ENCODE peak calls at places on chromosomes 12 and 14, in six cellular contexts. Q, E, G, P, J and W are unnamed samples.

GRCh38 chr14:33210304-33210703 is 271.6 kb downstream of the NPAS3 start:
- DNase-seq in J (no peak), P (no peak), E (no peak), G (no peak), Q (no peak), W (no peak)

GRCh38 chr14:32435411-32435810 is 106.3 kb downstream of the AKAP6 start:
- DNase-seq in Q (no peak), J (no peak), P (no peak), E (no peak), G (no peak), W (no peak)

GRCh38 chr12:3168775-3169221 is 91.6 kb downstream of the TSPAN9 start:
- DNase-seq in E (no peak), Q (peak), J (peak), P (no peak), G (no peak), W (peak)

GRCh38 chr12:93722757-93723567 is 45.8 kb downstream of the CRADD start:
- DNase-seq in Q (no peak), P (peak), G (no peak), J (no peak), E (no peak), W (no peak)

GRCh38 chr14:68306265-68306933 is 486.5 kb downstream of the ZFP36L1 start:
- DNase-seq in E (no peak), Q (no peak), P (no peak), G (no peak), J (no peak), W (no peak)

GRCh38 chr14:31441273-31442110 is 15.8 kb downstream of the DTD2 start:
- DNase-seq in G (no peak), Q (no peak), P (no peak), E (no peak), J (no peak), W (no peak)

GRCh38 chr12:109130755-109131521 is 14.6 kb downstream of the ACACB start:
- DNase-seq in G (no peak), E (peak), Q (no peak), J (peak), P (peak), W (no peak)

GRCh38 chr12:68785823-68786222 is 22.2 kb upstream of the MDM2 start:
- DNase-seq in P (no peak), E (no peak), Q (no peak), J (no peak), G (no peak), W (no peak)

GRCh38 chr12:106113042-106113441 is 25.7 kb downstream of the NUAK1 start:
- DNase-seq in J (peak), E (no peak), G (no peak), Q (no peak), P (no peak), W (no peak)

GRCh38 chr14:31949709-31950108 is 127.4 kb upstream of the ARHGAP5 start:
- DNase-seq in Q (no peak), E (no peak), P (no peak), J (no peak), G (no peak), W (no peak)

GRCh38 chr12:57237952-57238853 is 8.7 kb downstream of the SHMT2 start:
- DNase-seq in G (no peak), P (no peak), Q (no peak), E (peak), J (no peak), W (no peak)

GRCh38 chr12:28974890-28975289 is 174.2 kb upstream of the FAR2 start:
- DNase-seq in G (no peak), Q (no peak), P (no peak), E (no peak), J (no peak), W (no peak)

GRCh38 chr12:7114008-7114407 is 5.0 kb upstream of the C1RL start:
- DNase-seq in P (no peak), J (no peak), G (no peak), E (peak), Q (no peak), W (no peak)

GRCh38 chr12:130196827-130197226 is 34.6 kb downstream of the FZD10 start:
- DNase-seq in G (no peak), J (no peak), P (peak), Q (no peak), E (no peak), W (no peak)

GRCh38 chr12:30219047-30219446 is 435.3 kb upstream of the TMTC1 start:
- DNase-seq in E (no peak), J (no peak), G (no peak), P (no peak), Q (no peak), W (no peak)

GRCh38 chr12:71691504-71692129 is 5.7 kb downstream of the TMEM19 start:
- DNase-seq in J (no peak), Q (no peak), P (peak), E (no peak), G (no peak), W (no peak)

GRCh38 chr12:89225808-89226368 is 126.4 kb downstream of the DUSP6 start:
- DNase-seq in G (no peak), P (peak), E (no peak), J (peak), Q (peak), W (peak)

GRCh38 chr12:73677520-73678291 is 859.9 kb upstream of the ATXN7L3B start:
- DNase-seq in E (no peak), J (no peak), Q (no peak), G (no peak), P (no peak), W (no peak)

GRCh38 chr12:49375406-49375805 is 8.1 kb downstream of the SPATS2 start:
- DNase-seq in P (no peak), G (no peak), E (no peak), J (no peak), Q (no peak), W (no peak)

GRCh38 chr14:94114589-94115067 is 4.1 kb downstream of the IFI27 start:
- DNase-seq in J (no peak), P (peak), E (peak), G (no peak), Q (no peak), W (no peak)

GRCh38 chr12:86727151-86727550 is 471.0 kb upstream of the MGAT4C start:
- DNase-seq in G (no peak), E (no peak), P (no peak), J (no peak), Q (no peak), W (no peak)

GRCh38 chr14:88835661-88836060 is 11.2 kb downstream of the TTC8 start:
- DNase-seq in Q (no peak), E (no peak), G (no peak), J (no peak), P (no peak), W (no peak)

DNA sequence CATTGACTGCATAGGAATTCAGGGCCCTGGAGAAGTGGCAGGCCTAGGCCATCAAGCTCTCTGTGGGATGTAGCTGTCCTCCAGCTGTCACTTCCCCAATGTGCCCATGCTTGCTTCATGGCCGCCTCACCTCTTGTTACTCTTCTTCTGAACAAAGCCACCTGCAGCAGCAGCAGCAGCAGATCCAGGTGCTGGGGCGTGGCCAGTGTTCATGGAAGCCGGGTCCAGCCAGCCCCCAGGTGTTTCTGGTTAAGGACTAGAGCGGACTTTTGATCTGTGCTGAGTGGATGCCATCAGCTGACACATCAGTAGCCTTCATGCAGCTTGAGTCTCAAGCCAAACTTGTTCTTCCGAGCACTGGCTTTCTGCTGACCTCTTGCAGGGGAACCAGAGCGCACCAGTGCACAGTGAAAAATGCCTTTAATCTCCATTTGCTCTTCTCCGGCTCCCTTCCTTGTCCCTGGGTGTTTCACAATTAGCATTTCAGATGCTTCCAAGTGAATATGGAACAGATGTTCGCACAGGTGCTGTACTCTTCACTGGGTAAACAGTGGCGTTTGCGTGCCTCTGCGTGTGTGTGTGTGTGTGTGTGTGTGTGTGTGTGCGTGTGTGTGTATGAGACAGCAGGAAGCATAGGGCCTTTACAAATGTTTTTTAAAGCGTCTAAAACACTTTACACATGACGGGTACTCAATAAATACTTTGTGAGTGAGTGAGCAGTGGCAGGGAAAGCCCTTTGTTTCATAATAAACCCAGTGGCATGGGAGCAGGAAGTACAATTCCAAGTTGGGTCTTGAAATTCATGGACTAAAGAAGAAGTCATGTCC is 20.1 kb downstream of the TPCN1 start:
- DNase-seq in J (no peak), P (peak), G (no peak), E (no peak), Q (peak), W (peak)
- H3K27ac ChIP-seq in J (no peak), P (peak), G (no peak), E (no peak), Q (peak), W (peak)

GRCh38 chr14:100192250-100192671 is 32.8 kb upstream of the DEGS2 start:
- DNase-seq in G (no peak), Q (no peak), J (no peak), E (peak), P (no peak), W (no peak)

GRCh38 chr14:100190126-100190525 is 30.7 kb upstream of the DEGS2 start:
- DNase-seq in E (no peak), G (no peak), J (no peak), P (no peak), Q (no peak), W (no peak)

GRCh38 chr14:100192672-100193416 is 33.4 kb upstream of the DEGS2 start:
- DNase-seq in Q (peak), P (peak), J (peak), G (peak), E (peak), W (peak)

GRCh38 chr14:100193417-100194357 is 34.2 kb upstream of the DEGS2 start:
- DNase-seq in G (no peak), E (no peak), Q (peak), J (no peak), P (no peak), W (no peak)

DNA sequence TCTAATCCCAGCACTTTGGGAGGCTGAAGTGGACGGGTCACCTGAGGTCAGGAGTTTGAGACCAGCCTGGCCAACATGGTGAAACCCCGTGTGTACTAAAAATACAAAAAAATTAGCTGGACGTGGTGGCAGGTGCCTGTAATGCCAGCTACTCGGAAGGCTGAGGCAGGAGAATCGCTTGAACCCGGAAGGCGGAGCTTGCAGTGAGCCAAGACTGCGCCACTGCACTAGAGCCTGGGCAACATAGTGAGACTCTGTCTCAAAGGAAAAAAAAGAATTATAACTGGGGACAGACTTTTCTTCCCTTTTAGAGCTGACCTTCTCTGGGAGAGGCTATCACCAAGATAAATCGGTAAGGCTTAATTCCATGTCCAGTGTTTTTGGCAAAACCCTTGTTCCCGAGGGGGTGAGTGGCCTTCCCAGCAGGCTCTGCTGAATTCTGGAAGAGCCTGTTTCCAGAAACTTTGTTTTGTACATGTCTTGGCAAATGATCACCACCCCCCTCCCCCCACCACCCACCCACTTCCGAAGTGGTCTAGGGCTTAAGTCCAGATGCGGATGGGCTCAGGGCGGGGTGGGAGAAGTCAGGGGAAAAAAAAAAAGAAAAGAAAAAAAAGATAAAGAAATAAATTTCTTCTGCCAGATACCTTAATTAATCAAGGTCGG is 32.3 kb upstream of the DEGS2 start:
- DNase-seq in P (no peak), G (no peak), Q (no peak), E (no peak), J (no peak), W (no peak)
- H3K4me3 ChIP-seq in P (no peak), G (no peak), Q (no peak), E (no peak), J (peak), W (peak)

GRCh38 chr12:21776242-21776641 is 1.7 kb upstream of the KCNJ8 start:
- DNase-seq in E (no peak), G (no peak), J (no peak), Q (no peak), P (no peak), W (no peak)

GRCh38 chr12:21774358-21775129 is at the start of gene KCNJ8:
- DNase-seq in P (peak), Q (peak), G (no peak), E (peak), J (no peak), W (peak)

GRCh38 chr12:21773263-21773741 is 1.2 kb downstream of the KCNJ8 start:
- DNase-seq in G (no peak), E (peak), P (no peak), J (peak), Q (no peak), W (peak)

GRCh38 chr12:21773799-21774198 is 707 bp downstream of the KCNJ8 start:
- DNase-seq in P (no peak), Q (no peak), G (no peak), E (no peak), J (no peak), W (no peak)

DNA sequence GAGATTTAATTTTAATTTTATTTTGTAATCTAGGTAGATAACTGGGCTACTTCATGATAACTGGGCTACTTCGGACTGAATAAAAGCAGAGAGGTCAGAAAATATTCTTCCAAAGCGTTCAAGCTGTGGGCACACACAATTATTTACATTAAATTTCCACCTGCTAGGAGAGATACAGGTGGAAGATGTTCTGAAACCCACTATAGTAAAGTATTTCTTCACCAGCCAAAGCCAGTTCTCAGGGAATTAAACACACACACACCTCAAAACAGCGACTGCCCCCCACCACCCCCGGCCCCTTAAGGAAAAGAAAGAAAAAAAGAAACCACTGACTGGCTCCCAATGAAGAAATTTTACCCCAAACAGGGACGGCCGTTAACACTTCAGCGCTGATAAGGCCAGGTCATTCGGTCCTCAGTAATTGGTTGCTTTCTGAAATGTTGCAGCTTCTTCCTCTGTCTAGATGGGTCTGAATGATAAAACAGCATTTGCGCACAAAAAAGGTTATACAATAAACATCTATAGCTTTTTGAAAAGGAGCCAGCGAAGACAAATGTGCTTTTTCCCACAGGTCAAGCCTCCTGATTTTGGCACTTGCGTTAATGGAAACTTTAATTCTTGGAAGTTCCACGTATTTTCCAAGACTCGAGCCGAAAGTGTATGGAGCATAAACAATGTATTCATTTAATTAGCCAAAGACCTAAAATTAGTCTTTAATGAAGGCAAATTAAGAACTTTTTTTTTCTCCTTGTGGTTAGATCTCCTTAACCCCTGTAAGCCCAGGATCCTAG is 819 bp upstream of the KCNJ8 start:
- DNase-seq in Q (no peak), G (no peak), P (no peak), E (no peak), J (no peak), W (no peak)
- TF ChIP-seq POLR2AphosphoS5 in Q (no peak), G (no peak), P (no peak), E (peak), J (no peak), W (no peak)

GRCh38 chr14:54325766-54326165 is 71.0 kb upstream of the CDKN3 start:
- DNase-seq in E (no peak), Q (no peak), J (no peak), P (no peak), G (no peak), W (no peak)

GRCh38 chr14:54317396-54317795 is 79.4 kb upstream of the CDKN3 start:
- DNase-seq in E (no peak), G (no peak), J (no peak), Q (no peak), P (no peak), W (no peak)

GRCh38 chr14:54322241-54322640 is 74.6 kb upstream of the CDKN3 start:
- DNase-seq in E (no peak), P (no peak), J (no peak), Q (no peak), G (no peak), W (no peak)

DNA sequence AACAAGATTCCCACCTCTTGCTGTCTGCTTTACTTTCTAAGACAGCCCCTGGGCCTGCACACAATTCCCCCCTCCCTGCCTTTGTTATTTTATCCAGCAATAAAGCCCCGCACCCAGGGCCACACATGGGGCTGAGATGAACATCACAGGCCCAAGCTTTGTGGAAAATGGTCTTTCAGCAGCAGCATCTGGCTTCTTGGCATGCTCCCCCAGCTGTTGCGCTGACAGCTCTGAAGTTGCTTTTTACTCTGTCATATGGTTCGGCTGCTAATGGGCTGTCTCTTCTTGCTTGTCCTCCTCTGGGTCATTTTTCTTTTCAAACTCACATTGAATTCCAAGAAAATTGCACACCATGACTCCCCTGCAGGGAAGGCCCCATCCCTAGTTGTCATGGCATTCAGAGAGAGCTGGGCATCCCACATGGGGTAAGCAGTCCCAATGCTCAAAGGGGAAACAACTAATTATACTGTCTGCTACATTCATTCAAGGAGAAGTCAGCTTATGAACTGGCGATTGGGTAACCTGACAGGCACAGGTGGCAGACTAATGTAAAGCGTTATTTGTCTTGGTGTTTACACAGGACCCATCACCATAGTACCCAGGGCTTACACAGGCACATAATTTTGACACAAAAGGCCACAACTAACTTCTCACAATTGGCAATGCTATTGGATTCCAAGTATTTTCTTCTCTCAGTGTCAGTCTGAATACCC is 74.0 kb upstream of the CDKN3 start:
- DNase-seq in G (no peak), Q (no peak), P (no peak), E (no peak), J (no peak), W (no peak)
- H3K27ac ChIP-seq in G (no peak), Q (no peak), P (no peak), E (no peak), J (no peak), W (no peak)

GRCh38 chr12:53960187-53961024 is 5.7 kb downstream of the HOXC12 start:
- DNase-seq in J (no peak), Q (no peak), P (no peak), E (no peak), G (no peak), W (no peak)
- H3K4me3 ChIP-seq in J (no peak), Q (no peak), P (no peak), E (no peak), G (no peak), W (no peak)

GRCh38 chr14:104185916-104186495 is 47.6 kb downstream of the KIF26A start:
- DNase-seq in J (no peak), Q (no peak), P (no peak), E (no peak), G (no peak), W (peak)

GRCh38 chr14:104186575-104186974 is 48.2 kb downstream of the KIF26A start:
- DNase-seq in P (no peak), G (no peak), J (no peak), Q (no peak), E (no peak), W (peak)

GRCh38 chr14:104184506-104184905 is 46.1 kb downstream of the KIF26A start:
- DNase-seq in Q (no peak), E (no peak), G (no peak), P (no peak), J (no peak), W (no peak)

GRCh38 chr14:104183796-104184195 is 45.4 kb downstream of the KIF26A start:
- DNase-seq in P (no peak), G (no peak), J (no peak), Q (no peak), E (no peak), W (no peak)

GRCh38 chr14:104184911-104185499 is 46.6 kb downstream of the KIF26A start:
- DNase-seq in E (no peak), G (no peak), Q (no peak), P (no peak), J (no peak), W (peak)
- TF ChIP-seq POLR2AphosphoS5 in E (no peak), G (no peak), Q (no peak), P (no peak), J (no peak), W (peak)

GRCh38 chr14:90444077-90444696 is 47.4 kb downstream of the CALM1 start:
- DNase-seq in E (no peak), J (no peak), Q (peak), G (no peak), P (no peak), W (peak)
- H3K27ac ChIP-seq in E (no peak), J (no peak), Q (no peak), G (no peak), P (no peak), W (peak)